ENCODE peak calls at places on chromosomes 3 and 15, in four cellular contexts. O is dorsolateral prefrontal cortex, F is HFF-Myc, N is hepatocyte. H is an unnamed sample.

GRCh38 chr15:88719654-88720053 is 80.8 kb downstream of the ISG20 start:
- DNase-seq in O (no peak), F (no peak), N (no peak), H (no peak)

GRCh38 chr3:107589454-107589853 is 66.7 kb downstream of the BBX start:
- DNase-seq in O (no peak), F (no peak), N (no peak), H (no peak)

GRCh38 chr15:67067161-67067853 is 1.9 kb downstream of the SMAD3 start:
- DNase-seq in O (no peak), F (no peak), N (no peak), H (no peak)

GRCh38 chr3:8741581-8742355 is 8.2 kb downstream of the CAV3 start:
- DNase-seq in O (no peak), F (peak; percentile 65), N (peak; percentile 81), H (no peak)

GRCh38 chr3:127779747-127780146 is 42.6 kb downstream of the MGLL start:
- DNase-seq in O (no peak), F (no peak), N (no peak), H (no peak)

GRCh38 chr3:7750296-7750695 is 751.3 kb upstream of the LMCD1 start:
- DNase-seq in O (no peak), F (no peak), N (no peak), H (no peak)

GRCh38 chr3:126365351-126366274 is 8.4 kb upstream of the KLF15 start:
- DNase-seq in O (no peak), F (no peak), N (no peak), H (no peak)

GRCh38 chr3:41598804-41599481 is 363.0 kb downstream of the ULK4 start:
- DNase-seq in O (no peak), F (no peak), N (no peak), H (no peak)

GRCh38 chr15:38367476-38367875 is 86.5 kb upstream of the FAM98B start:
- DNase-seq in O (no peak), F (no peak), N (no peak), H (no peak)

GRCh38 chr3:114093596-114093995 is 37.1 kb downstream of the QTRT2 start:
- DNase-seq in O (no peak), F (peak; percentile 29), N (peak; percentile 33), H (no peak)

DNA sequence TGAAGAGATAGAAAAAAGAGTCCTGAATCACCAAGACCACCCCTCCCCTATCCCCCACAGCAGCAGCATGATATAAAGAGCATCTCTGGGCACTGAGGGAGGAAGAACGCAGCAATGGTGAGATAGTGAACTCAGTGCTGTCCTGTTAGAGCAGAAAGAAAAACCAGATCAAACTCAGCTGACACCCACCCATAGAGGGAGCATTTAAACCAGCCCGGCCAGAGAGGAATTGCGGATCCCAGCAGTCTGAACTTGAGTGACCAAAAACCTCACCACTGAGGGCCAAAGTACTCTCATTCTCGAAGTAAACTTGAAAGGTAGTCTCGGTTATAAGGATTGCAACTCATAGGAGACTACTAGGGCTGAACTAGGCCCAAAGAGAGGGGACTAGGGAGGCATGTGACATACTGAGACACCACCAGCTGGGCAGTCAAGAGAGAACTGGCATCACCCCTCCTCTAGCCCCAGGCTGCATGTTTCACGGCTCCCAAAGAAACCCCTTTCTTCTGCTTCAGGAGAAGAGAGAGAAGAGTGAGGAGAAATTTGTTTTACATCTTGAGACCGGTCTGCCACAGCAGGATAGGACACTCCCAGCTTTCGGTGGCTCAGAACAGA is 39.2 kb upstream of the TGFBR2 start:
- DNase-seq in O (no peak), F (no peak), N (no peak), H (no peak)
- TF ChIP-seq CTCF in O (no peak), F (no peak), N (peak; percentile 16), H (no peak)

GRCh38 chr15:44712108-44713005 is 1.0 kb downstream of the B2M start:
- DNase-seq in O (no peak), F (no peak), N (peak; percentile 78), H (no peak)
- TF ChIP-seq CTCF in O (peak; percentile 6), F (no peak), N (no peak), H (no peak)

GRCh38 chr15:70892912-70893560 is 410 bp downstream of the LRRC49 start:
- DNase-seq in O (peak; percentile 69), F (peak; percentile 41), N (peak; percentile 63), H (no peak)
- TF ChIP-seq CTCF in O (peak; percentile 39), F (peak; percentile 65), N (peak; percentile 71), H (peak; percentile 65)

DNA sequence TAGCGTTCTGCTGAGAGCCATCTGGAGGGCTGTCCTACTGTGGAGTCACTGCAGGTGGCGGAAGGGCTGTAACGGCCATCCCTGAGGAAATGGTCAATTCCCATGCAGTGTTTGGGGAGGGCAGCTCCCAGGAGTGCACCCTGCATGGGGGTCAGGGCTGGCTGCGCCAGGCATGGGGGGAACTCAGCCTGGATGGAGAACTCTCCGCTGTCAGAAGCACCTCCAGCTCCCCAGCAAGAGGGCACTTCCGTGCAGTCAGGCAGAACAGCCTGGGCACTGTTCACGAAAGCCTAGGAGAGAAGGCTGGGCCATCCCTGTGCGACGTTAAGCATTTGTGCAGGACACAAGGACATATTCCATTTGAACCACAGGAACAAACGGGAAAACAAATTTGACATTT is 105.2 kb downstream of the LRIG1 start:
- DNase-seq in O (no peak), F (no peak), N (no peak), H (no peak)
- TF ChIP-seq CTCF in O (no peak), F (no peak), N (no peak), H (no peak)

DNA sequence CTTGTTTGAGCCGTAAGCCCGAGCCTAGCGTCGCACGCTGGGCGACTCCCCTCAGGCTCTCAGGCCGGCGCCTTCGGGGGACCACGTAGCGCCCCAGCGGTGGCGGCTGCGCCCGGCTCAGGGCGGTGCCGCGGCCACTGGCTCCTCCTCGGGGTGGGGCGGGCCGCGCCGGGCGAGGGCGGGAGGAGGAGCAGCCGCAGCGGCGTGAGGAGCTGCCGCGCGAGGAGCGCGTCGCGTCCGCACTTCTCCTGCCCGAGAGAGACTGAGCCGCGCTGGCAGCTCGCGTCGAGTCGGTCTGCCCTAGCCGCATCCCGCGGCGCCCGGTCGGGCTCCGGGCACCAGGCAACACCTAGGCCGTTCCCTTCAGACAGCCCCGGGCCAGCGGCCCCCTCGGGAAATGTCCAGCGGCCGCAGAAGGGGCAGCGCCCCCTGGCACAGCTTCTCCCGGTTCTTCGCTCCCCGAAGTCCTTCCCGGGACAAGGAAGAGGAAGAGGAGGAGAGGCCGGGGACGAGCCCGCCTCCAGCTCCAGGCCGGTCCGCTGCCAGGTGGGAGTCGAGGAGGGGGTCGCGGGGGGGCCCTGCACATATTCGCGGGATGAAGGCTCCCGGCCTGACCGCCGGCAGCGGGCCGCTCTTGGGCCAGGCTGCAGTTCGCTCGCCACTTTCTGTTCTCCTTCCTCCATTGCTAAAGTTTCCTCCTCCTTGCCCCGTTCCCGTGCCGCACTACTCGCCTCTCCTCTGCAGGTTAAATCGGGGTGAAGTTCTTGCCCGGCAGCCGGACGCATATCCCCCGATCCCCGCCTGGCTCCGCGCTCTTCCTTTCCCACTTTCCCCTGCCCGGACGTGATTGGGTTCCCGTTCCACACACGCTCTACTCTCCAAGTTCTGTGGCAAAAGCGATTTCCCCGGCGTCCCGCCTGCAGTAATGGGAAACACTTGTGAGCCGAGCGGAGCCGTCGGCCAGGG is at the start of gene CRYBG3:
- DNase-seq in O (peak; percentile 57), F (peak; percentile 32), N (peak; percentile 93), H (peak; percentile 62)
- TF ChIP-seq CTCF in O (peak; percentile 20), F (peak; percentile 29), N (peak; percentile 37), H (peak; percentile 38)

GRCh38 chr3:115164374-115165221 is 17.5 kb upstream of the ZBTB20 start:
- DNase-seq in O (no peak), F (no peak), N (no peak), H (no peak)

GRCh38 chr3:115165266-115165665 is 18.2 kb upstream of the ZBTB20 start:
- DNase-seq in O (no peak), F (no peak), N (no peak), H (no peak)

GRCh38 chr3:115165701-115166100 is 18.6 kb upstream of the ZBTB20 start:
- DNase-seq in O (no peak), F (no peak), N (no peak), H (no peak)

DNA sequence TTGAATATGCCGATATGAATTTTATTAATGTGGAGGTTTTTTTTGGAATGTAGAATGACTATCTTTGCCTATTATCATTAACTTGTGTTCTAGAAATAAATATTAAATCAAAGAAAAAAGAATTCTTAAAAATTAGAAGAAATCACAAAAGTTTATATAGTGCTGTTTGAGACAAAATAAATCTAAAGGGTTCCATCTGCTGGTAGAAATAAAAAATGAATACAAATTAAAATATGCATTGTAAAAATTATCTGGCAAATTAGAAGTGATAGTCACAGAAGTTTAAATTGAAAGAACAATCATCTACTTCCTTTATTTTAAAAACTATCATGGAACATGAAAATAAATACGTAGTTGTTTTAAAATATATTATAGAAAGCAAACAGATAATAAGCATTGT is 22.7 kb upstream of the ZBTB20 start:
- DNase-seq in O (no peak), F (no peak), N (no peak), H (no peak)
- TF ChIP-seq CTCF in O (peak; percentile 53), F (no peak), N (peak; percentile 43), H (peak; percentile 48)

DNA sequence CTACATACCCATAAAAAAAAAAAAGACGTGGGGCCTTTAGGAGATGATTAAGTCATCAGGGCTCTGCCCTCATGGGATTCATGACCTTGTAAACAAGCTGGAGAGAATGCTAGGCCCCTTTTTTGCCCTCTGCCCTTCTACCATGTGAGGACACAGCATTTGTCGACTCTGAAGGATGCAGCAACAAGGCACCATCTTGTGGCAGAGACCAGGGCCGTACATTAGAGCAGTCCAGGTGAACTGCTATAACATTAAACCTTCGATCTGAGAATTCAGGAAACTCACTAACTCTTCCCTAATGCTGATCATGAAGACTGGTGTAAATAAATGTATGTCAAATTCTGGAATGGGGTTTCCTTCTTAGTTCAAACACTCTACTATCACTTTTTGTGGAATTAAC is 30.7 kb upstream of the SIAH2 start:
- DNase-seq in O (no peak), F (no peak), N (no peak), H (no peak)
- TF ChIP-seq CTCF in O (no peak), F (no peak), N (no peak), H (no peak)

DNA sequence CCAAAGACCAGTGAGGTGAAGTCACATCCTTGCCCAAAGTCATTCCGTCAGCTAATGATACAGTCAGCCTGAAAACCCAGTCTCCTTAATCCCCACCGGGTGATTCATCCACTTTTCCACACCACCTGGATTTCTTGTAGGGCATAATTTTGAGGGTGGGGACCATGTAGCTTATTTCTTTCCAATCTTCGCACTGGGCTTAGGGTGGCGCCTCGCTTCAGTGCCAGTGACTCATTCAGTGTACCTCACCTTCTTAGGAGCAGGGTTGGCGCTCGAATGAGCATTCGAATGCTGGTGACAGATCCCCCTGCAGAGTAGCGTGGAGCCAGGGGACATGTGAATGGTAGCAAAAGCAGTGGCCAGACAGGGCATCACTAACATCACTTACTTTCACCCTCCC is 24.0 kb downstream of the BMF start:
- DNase-seq in O (no peak), F (no peak), N (no peak), H (no peak)
- TF ChIP-seq CTCF in O (no peak), F (no peak), N (no peak), H (no peak)

GRCh38 chr3:99551520-99551919 is 86.9 kb upstream of the COL8A1 start:
- DNase-seq in O (no peak), F (no peak), N (no peak), H (no peak)
- TF ChIP-seq CTCF in O (no peak), F (peak; percentile 8), N (no peak), H (peak; percentile 44)